ENCODE peak calls at places on chromosomes 16 and 17, in eight cellular contexts. V is cardiac fibroblast; D is GM12892; Y is NCI-H1417; H is stimulated activated CD8-positive, alpha-beta memory T cell treated with anti-CD3 and anti-CD28 coated beads, Interleukin-4, amount 100 ng/mL, for 1 hour; Q is SHP77; M is glutamatergic neuron; B is nephron progenitor cell. A is an unnamed sample.

GRCh38 chr17:4142107-4142900 is 526 bp downstream of the ZZEF1 start:
- DNase-seq in V (peak), D (no peak), Y (no peak), H (no peak), Q (no peak), M (peak), B (peak), A (peak)

GRCh38 chr17:5126719-5127488 is 11.1 kb downstream of the USP6 start:
- DNase-seq in V (no peak), D (no peak), Y (no peak), H (no peak), Q (no peak), M (no peak), B (no peak), A (no peak)

GRCh38 chr16:19583665-19584300 is 28.3 kb downstream of the VPS35L start:
- DNase-seq in V (peak), D (no peak), Y (peak), H (no peak), Q (peak), M (peak), B (peak), A (peak)

GRCh38 chr17:58970966-58971575 is 135.6 kb downstream of the TRIM37 start:
- DNase-seq in V (no peak), D (no peak), Y (peak), H (no peak), Q (no peak), M (no peak), B (no peak), A (no peak)

GRCh38 chr17:2435181-2435741 is 34.4 kb upstream of the MNT start:
- DNase-seq in V (peak), D (no peak), Y (peak), H (no peak), Q (no peak), M (peak), B (peak), A (no peak)

GRCh38 chr16:67415872-67416793 is at the start of gene ZDHHC1:
- DNase-seq in V (peak), D (peak), Y (peak), H (no peak), Q (peak), M (peak), B (peak), A (peak)

GRCh38 chr17:67575325-67575724 is 142.4 kb upstream of the NOL11 start:
- DNase-seq in V (no peak), D (no peak), Y (peak), H (no peak), Q (peak), M (peak), B (peak), A (peak)

GRCh38 chr16:35146723-35147458 is 1687.5 kb downstream of the TP53TG3F start:
- DNase-seq in V (no peak), D (no peak), Y (no peak), H (no peak), Q (no peak), M (no peak), B (no peak), A (no peak)

GRCh38 chr17:4008082-4008435 is 43.8 kb upstream of the ATP2A3 start:
- DNase-seq in V (no peak), D (no peak), Y (no peak), H (no peak), Q (no peak), M (no peak), B (no peak), A (no peak)

GRCh38 chr17:17859909-17860760 is 23.3 kb upstream of the SREBF1 start:
- DNase-seq in V (peak), D (peak), Y (peak), H (peak), Q (peak), M (peak), B (peak), A (peak)

GRCh38 chr16:17607624-17608023 is 136.9 kb upstream of the XYLT1 start:
- DNase-seq in V (no peak), D (no peak), Y (peak), H (no peak), Q (peak), M (peak), B (no peak), A (no peak)

GRCh38 chr17:6941989-6942388 is 53.9 kb upstream of the ALOX12 start:
- DNase-seq in V (no peak), D (no peak), Y (no peak), H (no peak), Q (no peak), M (no peak), B (no peak), A (no peak)

GRCh38 chr16:67860589-67861398 is 12.1 kb upstream of the EDC4 start:
- DNase-seq in V (peak), D (no peak), Y (no peak), H (no peak), Q (no peak), M (no peak), B (no peak), A (no peak)

GRCh38 chr17:58279016-58279671 is 1.6 kb downstream of the MPO start:
- DNase-seq in V (peak), D (no peak), Y (peak), H (no peak), Q (no peak), M (no peak), B (no peak), A (no peak)

GRCh38 chr16:4207683-4208528 is 34.0 kb downstream of the SRL start:
- DNase-seq in V (no peak), D (no peak), Y (no peak), H (no peak), Q (no peak), M (no peak), B (peak), A (no peak)

GRCh38 chr17:48024149-48025039 is 13.2 kb downstream of the COPZ2 start:
- DNase-seq in V (peak), D (no peak), Y (no peak), H (no peak), Q (peak), M (peak), B (peak), A (peak)

GRCh38 chr17:68600881-68601564 is at the start of gene FAM20A:
- DNase-seq in V (peak), D (no peak), Y (peak), H (no peak), Q (no peak), M (peak), B (peak), A (peak)

GRCh38 chr16:87948119-87948545 is 3.1 kb upstream of the BANP start:
- DNase-seq in V (no peak), D (no peak), Y (no peak), H (no peak), Q (no peak), M (no peak), B (no peak), A (no peak)

GRCh38 chr17:32111141-32111771 is 31.0 kb upstream of the RHOT1 start:
- DNase-seq in V (peak), D (no peak), Y (peak), H (no peak), Q (peak), M (peak), B (no peak), A (peak)

GRCh38 chr17:63945851-63946439 is 13.8 kb upstream of the CD79B start:
- DNase-seq in V (no peak), D (peak), Y (no peak), H (no peak), Q (no peak), M (no peak), B (peak), A (no peak)

GRCh38 chr16:66578596-66579531 is at the start of gene CMTM2:
- DNase-seq in V (peak), D (no peak), Y (no peak), H (no peak), Q (no peak), M (peak), B (no peak), A (no peak)

GRCh38 chr16:85906349-85906748 is 7.4 kb downstream of the IRF8 start:
- DNase-seq in V (no peak), D (no peak), Y (no peak), H (no peak), Q (no peak), M (no peak), B (no peak), A (no peak)

GRCh38 chr16:370980-371728 is 816 bp upstream of the MRPL28 start:
- DNase-seq in V (no peak), D (peak), Y (no peak), H (no peak), Q (no peak), M (no peak), B (no peak), A (no peak)

GRCh38 chr17:74497471-74497870 is 31.0 kb downstream of the CD300A start:
- DNase-seq in V (no peak), D (no peak), Y (no peak), H (no peak), Q (no peak), M (no peak), B (no peak), A (no peak)

GRCh38 chr17:61177351-61177750 is 222.3 kb upstream of the TBX2 start:
- DNase-seq in V (no peak), D (no peak), Y (no peak), H (no peak), Q (no peak), M (no peak), B (no peak), A (no peak)

GRCh38 chr16:27980076-27980775 is 83.3 kb downstream of the GSG1L start:
- DNase-seq in V (no peak), D (no peak), Y (no peak), H (no peak), Q (no peak), M (no peak), B (no peak), A (peak)

GRCh38 chr17:285751-286422 is 66.7 kb downstream of the RPH3AL start:
- DNase-seq in V (no peak), D (no peak), Y (no peak), H (no peak), Q (no peak), M (no peak), B (no peak), A (no peak)

GRCh38 chr16:70601576-70602575 is 44.5 kb upstream of the IL34 start:
- DNase-seq in V (peak), D (no peak), Y (no peak), H (no peak), Q (no peak), M (no peak), B (no peak), A (peak)

GRCh38 chr16:85750021-85750826 is 672 bp downstream of the C16orf74 start:
- DNase-seq in V (peak), D (no peak), Y (peak), H (no peak), Q (no peak), M (peak), B (peak), A (peak)

GRCh38 chr16:10876799-10877341 is at the start of gene CIITA:
- DNase-seq in V (peak), D (peak), Y (no peak), H (peak), Q (no peak), M (no peak), B (no peak), A (no peak)

GRCh38 chr17:4902540-4902939 is 358 bp downstream of the CHRNE start:
- DNase-seq in V (no peak), D (no peak), Y (no peak), H (no peak), Q (no peak), M (no peak), B (no peak), A (peak)

GRCh38 chr17:10120749-10121148 is 77.7 kb downstream of the GAS7 start:
- DNase-seq in V (no peak), D (no peak), Y (no peak), H (no peak), Q (no peak), M (no peak), B (no peak), A (no peak)

GRCh38 chr16:1745900-1746692 is 25.2 kb downstream of the NME3 start:
- DNase-seq in V (peak), D (no peak), Y (no peak), H (no peak), Q (no peak), M (peak), B (no peak), A (no peak)

GRCh38 chr16:69906838-69907301 is 44.3 kb upstream of the CLEC18A start:
- DNase-seq in V (peak), D (no peak), Y (no peak), H (no peak), Q (no peak), M (no peak), B (no peak), A (no peak)